ENCODE peak calls at places on chromosomes 2 and 18, in four cellular contexts. One of them, this sample, is unnamed.

GRCh38 chr2:17962874-17963273 is 84.4 kb downstream of the KCNS3 start:
- DNase-seq in kidney epithelial cell: peak; percentile 14
- DNase-seq in mesothelial cell of epicardium: no peak
- DNase-seq in cardiac muscle cell: no peak
- DNase-seq in this sample: no peak

GRCh38 chr2:173278794-173279527 is 75.7 kb upstream of the CDCA7 start:
- DNase-seq in kidney epithelial cell: no peak
- DNase-seq in cardiac muscle cell: no peak
- DNase-seq in mesothelial cell of epicardium: no peak
- DNase-seq in this sample: no peak

GRCh38 chr2:120578576-120579352 is 156.9 kb upstream of the GLI2 start:
- DNase-seq in mesothelial cell of epicardium: no peak
- DNase-seq in cardiac muscle cell: no peak
- DNase-seq in kidney epithelial cell: no peak
- DNase-seq in this sample: no peak

GRCh38 chr18:38397094-38397493 is 831.5 kb upstream of the CELF4 start:
- DNase-seq in cardiac muscle cell: no peak
- DNase-seq in kidney epithelial cell: no peak
- DNase-seq in mesothelial cell of epicardium: no peak
- DNase-seq in this sample: no peak

GRCh38 chr2:85734942-85735608 is 18.7 kb upstream of the ATOH8 start:
- DNase-seq in cardiac muscle cell: peak; percentile 28
- DNase-seq in mesothelial cell of epicardium: no peak
- DNase-seq in kidney epithelial cell: no peak
- DNase-seq in this sample: no peak

GRCh38 chr2:36878429-36878828 is 87.9 kb downstream of the STRN start:
- DNase-seq in mesothelial cell of epicardium: no peak
- DNase-seq in cardiac muscle cell: no peak
- DNase-seq in kidney epithelial cell: no peak
- DNase-seq in this sample: no peak

GRCh38 chr2:132757002-132757598 is 87.1 kb upstream of the LYPD1 start:
- DNase-seq in mesothelial cell of epicardium: no peak
- DNase-seq in cardiac muscle cell: no peak
- DNase-seq in kidney epithelial cell: peak; percentile 12
- DNase-seq in this sample: no peak

GRCh38 chr2:16622399-16622968 is 43.1 kb downstream of the CYRIA start:
- DNase-seq in kidney epithelial cell: no peak
- DNase-seq in cardiac muscle cell: peak; percentile 63
- DNase-seq in mesothelial cell of epicardium: no peak
- DNase-seq in this sample: no peak

GRCh38 chr18:31490387-31490786 is 7.6 kb upstream of the DSG2 start:
- DNase-seq in mesothelial cell of epicardium: no peak
- DNase-seq in kidney epithelial cell: peak; percentile 71
- DNase-seq in cardiac muscle cell: no peak
- DNase-seq in this sample: no peak

GRCh38 chr2:195647302-195647701 is 9.7 kb upstream of the SLC39A10 start:
- DNase-seq in mesothelial cell of epicardium: no peak
- DNase-seq in cardiac muscle cell: no peak
- DNase-seq in kidney epithelial cell: no peak
- DNase-seq in this sample: no peak

GRCh38 chr18:59878644-59879043 is 21.2 kb upstream of the PMAIP1 start:
- DNase-seq in kidney epithelial cell: no peak
- DNase-seq in mesothelial cell of epicardium: no peak
- DNase-seq in cardiac muscle cell: no peak
- DNase-seq in this sample: no peak

GRCh38 chr18:69755041-69755440 is 192.6 kb downstream of the CD226 start:
- DNase-seq in mesothelial cell of epicardium: no peak
- DNase-seq in cardiac muscle cell: no peak
- DNase-seq in kidney epithelial cell: no peak
- DNase-seq in this sample: no peak

GRCh38 chr2:74050153-74050552 is 65.4 kb downstream of the TET3 start:
- DNase-seq in cardiac muscle cell: no peak
- DNase-seq in mesothelial cell of epicardium: no peak
- DNase-seq in kidney epithelial cell: no peak
- DNase-seq in this sample: no peak

GRCh38 chr18:48695671-48696070 is 156.8 kb downstream of the CTIF start:
- DNase-seq in cardiac muscle cell: no peak
- DNase-seq in mesothelial cell of epicardium: no peak
- DNase-seq in kidney epithelial cell: no peak
- DNase-seq in this sample: no peak

GRCh38 chr2:168801961-168802824 is at the start of gene NOSTRIN:
- DNase-seq in mesothelial cell of epicardium: no peak
- DNase-seq in kidney epithelial cell: no peak
- DNase-seq in cardiac muscle cell: peak; percentile 68
- DNase-seq in this sample: no peak

GRCh38 chr18:48902856-48903601 is 47.7 kb downstream of the SMAD7 start:
- DNase-seq in mesothelial cell of epicardium: no peak
- DNase-seq in cardiac muscle cell: peak; percentile 89
- DNase-seq in kidney epithelial cell: no peak
- DNase-seq in this sample: peak; percentile 48

GRCh38 chr2:34031097-34031496 is 432.0 kb upstream of the FAM98A start:
- DNase-seq in kidney epithelial cell: no peak
- DNase-seq in mesothelial cell of epicardium: no peak
- DNase-seq in cardiac muscle cell: no peak
- DNase-seq in this sample: no peak

GRCh38 chr2:45218931-45219339 is 209.7 kb upstream of the SIX2 start:
- DNase-seq in kidney epithelial cell: no peak
- DNase-seq in mesothelial cell of epicardium: no peak
- DNase-seq in cardiac muscle cell: no peak
- DNase-seq in this sample: peak; percentile 29

DNA sequence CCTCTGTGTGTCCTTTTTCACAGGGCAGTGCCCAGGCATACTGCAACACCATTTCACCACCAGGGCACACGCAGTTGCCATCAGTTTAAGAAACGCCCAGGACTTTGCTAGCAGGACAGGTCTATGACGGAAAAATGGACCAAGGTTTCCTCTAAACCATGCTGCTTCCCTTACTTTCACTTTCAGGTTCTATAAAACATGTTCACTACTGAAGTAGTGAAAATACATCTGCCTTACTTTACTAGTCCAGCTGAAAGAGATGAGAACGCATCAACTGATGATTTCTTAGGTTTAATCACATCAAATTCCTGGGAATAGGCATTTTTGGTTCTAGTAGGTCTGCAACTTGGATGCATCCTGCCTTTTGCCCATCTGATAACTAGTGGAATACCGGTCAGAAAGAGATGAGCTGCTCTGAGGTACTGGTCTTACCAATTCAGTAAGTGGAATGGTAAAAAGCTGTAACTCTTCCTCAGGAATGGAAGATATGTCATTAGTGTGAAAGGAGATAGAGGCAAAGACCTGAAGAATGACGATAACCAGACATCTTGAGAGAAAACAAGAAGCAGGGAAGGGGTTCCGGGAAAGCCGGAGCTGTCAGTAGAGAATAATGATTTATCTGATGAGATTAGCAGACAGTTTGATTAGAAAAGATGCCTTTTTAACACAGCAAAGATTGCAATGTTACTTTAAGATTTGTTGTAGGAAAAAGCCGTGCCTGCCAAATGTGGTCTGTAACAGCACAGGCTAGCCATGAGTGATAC is 110.3 kb downstream of the TCF4 start:
- DNase-seq in cardiac muscle cell: peak; percentile 67
- DNase-seq in kidney epithelial cell: peak; percentile 23
- DNase-seq in mesothelial cell of epicardium: no peak
- DNase-seq in this sample: no peak
- TF ChIP-seq CTCF in cardiac muscle cell: peak; percentile 21
- TF ChIP-seq CTCF in kidney epithelial cell: peak; percentile 5
- TF ChIP-seq CTCF in mesothelial cell of epicardium: no peak
- TF ChIP-seq CTCF in this sample: peak; percentile 49

DNA sequence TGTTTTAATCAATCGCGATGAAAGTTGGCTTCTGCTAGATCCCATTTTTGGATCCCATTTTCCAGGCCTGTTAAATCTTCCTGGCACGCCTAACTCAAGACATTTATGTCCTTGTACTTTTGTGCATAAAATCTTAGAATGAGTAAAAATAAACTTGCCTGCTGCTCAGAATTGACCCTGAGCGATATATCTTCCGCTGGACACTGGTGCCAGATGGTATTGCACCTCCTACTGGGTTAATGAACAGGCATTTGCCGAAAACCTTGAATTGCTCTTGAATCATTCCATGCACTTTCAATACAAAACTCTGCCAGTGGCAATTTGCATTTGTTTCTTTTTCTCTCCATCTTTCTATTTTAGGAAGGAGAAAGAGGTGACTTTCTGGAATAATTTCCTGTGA is 60.1 kb upstream of the MGAT5 start:
- DNase-seq in cardiac muscle cell: no peak
- DNase-seq in mesothelial cell of epicardium: no peak
- DNase-seq in kidney epithelial cell: no peak
- DNase-seq in this sample: no peak
- TF ChIP-seq CTCF in cardiac muscle cell: no peak
- TF ChIP-seq CTCF in mesothelial cell of epicardium: no peak
- TF ChIP-seq CTCF in kidney epithelial cell: no peak
- TF ChIP-seq CTCF in this sample: no peak

DNA sequence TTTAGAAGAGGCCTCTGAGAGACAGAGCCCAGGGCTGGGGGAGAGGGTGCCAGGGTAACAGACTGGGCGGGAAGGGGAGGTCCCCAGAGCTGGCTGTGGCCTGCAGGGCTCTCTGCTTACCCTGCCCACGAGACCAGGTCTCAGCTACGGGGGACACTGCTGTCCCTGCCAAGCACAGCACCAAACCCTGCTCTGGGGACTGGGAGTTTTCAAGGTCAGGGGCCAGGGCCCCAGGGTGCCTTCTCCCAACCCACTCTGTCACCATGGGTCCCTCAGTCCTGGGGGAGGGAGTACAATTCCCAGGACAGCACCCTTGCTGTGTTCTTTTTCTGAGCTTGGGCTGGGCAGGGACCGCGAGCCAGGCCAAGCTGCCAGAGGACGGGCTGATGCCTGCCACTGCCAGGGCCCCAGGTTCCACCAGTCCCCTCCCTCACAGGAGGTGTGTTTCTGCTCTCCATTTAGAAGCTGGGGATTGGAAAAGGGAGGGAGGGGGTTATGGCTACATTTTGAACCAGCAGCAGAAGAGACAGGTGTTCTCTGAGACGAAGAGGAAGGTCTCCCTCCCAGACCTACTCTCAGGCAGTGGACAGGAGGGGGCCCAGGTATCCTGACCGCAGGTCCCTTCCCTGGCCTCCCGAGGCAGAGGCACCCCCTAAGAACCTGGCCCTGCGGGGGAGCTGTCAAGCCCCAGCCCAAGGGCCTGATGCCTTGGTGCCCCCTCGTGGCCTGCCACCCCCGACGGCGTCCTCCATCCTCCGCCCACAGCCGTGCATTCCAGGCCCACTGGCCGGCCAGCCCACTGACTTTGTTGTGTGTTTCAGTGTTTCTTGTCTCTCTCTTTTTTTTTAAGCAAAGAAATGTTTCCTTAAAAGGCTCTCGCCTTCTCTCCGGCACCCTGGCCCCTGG is 80.4 kb downstream of the TNS1 start:
- DNase-seq in mesothelial cell of epicardium: no peak
- DNase-seq in kidney epithelial cell: no peak
- DNase-seq in cardiac muscle cell: peak; percentile 63
- DNase-seq in this sample: peak; percentile 87
- TF ChIP-seq CTCF in mesothelial cell of epicardium: no peak
- TF ChIP-seq CTCF in kidney epithelial cell: peak; percentile 23
- TF ChIP-seq CTCF in cardiac muscle cell: peak; percentile 26
- TF ChIP-seq CTCF in this sample: no peak

DNA sequence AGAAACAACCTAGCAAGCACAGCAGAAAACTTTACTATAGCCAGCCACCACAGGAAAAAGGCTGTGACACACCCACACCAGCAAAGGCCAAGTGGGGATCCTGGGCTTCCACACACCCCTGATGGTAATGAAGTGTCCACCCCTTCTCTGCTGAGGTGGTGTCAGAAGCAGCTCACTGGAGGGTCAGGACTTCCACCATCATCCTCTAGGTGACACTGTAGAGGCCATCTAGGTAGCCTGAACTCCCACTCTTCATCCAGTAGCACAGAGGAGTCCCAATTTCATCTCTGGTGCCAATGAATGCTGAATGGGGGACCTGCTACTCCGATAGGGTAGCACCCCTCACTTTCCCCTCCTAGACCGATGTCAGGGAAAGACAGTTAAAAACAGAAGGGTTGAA is 1544.4 kb downstream of the LRP1B start:
- DNase-seq in mesothelial cell of epicardium: no peak
- DNase-seq in kidney epithelial cell: no peak
- DNase-seq in cardiac muscle cell: peak; percentile 33
- DNase-seq in this sample: no peak
- TF ChIP-seq CTCF in mesothelial cell of epicardium: no peak
- TF ChIP-seq CTCF in kidney epithelial cell: peak; percentile 63
- TF ChIP-seq CTCF in cardiac muscle cell: peak; percentile 63
- TF ChIP-seq CTCF in this sample: no peak